ENCODE peak calls at places on chromosomes 5 and 9, in six cellular contexts. J is A172; F is CMK; O is neural crest cell; I is naive thymus-derived CD4-positive, alpha-beta T cell; B is stimulated activated CD4-positive, alpha-beta T cell treated with anti-CD3 and anti-CD28 coated beads, Interleukin-12 subunit alpha, Interleukin-12 subunit beta, amount 100 ng/mL, for 4 hours. L is an unnamed sample.

GRCh38 chr5:75042511-75042910 is 9.8 kb downstream of the GCNT4 start:
- DNase-seq in O (no peak), F (no peak), I (no peak), J (no peak), B (no peak), L (no peak)

GRCh38 chr5:179297486-179298180 is 47.6 kb downstream of the ADAMTS2 start:
- DNase-seq in F (no peak), B (no peak), J (no peak), O (no peak), I (no peak), L (no peak)

GRCh38 chr5:84239509-84239908 is 145.2 kb downstream of the EDIL3 start:
- DNase-seq in F (no peak), O (no peak), I (no peak), J (peak; percentile 31), B (no peak), L (no peak)

GRCh38 chr5:30401479-30402058 is 791.9 kb upstream of the CDH6 start:
- DNase-seq in I (no peak), F (no peak), B (no peak), O (peak; percentile 59), J (peak; percentile 28), L (peak; percentile 31)

GRCh38 chr5:14880688-14881087 is 9.1 kb upstream of the ANKH start:
- DNase-seq in F (no peak), B (no peak), I (no peak), J (no peak), O (no peak), L (no peak)

GRCh38 chr5:65440456-65440855 is 41.3 kb downstream of the ADAMTS6 start:
- DNase-seq in J (no peak), I (no peak), B (no peak), O (no peak), F (no peak), L (no peak)

GRCh38 chr5:21152611-21153010 is 1164.6 kb upstream of the CDH18 start:
- DNase-seq in I (no peak), B (no peak), J (peak; percentile 96), F (no peak), O (no peak), L (no peak)

GRCh38 chr5:158422653-158423505 is 563.9 kb upstream of the CLINT1 start:
- DNase-seq in I (no peak), F (no peak), B (no peak), O (no peak), J (no peak), L (no peak)

GRCh38 chr9:130896233-130897012 is at the start of gene QRFP:
- DNase-seq in F (no peak), O (no peak), B (no peak), I (no peak), J (no peak), L (no peak)

GRCh38 chr5:63398346-63398745 is 563.9 kb downstream of the HTR1A start:
- DNase-seq in F (no peak), I (no peak), J (no peak), O (no peak), B (no peak), L (no peak)

GRCh38 chr9:13898957-13899356 is 415.0 kb downstream of the NFIB start:
- DNase-seq in O (no peak), B (no peak), I (no peak), F (no peak), J (no peak), L (no peak)

GRCh38 chr5:89315194-89315593 is 432.2 kb upstream of the MEF2C start:
- DNase-seq in O (no peak), F (no peak), I (no peak), B (no peak), J (peak; percentile 11), L (peak; percentile 10)

GRCh38 chr9:124708633-124709032 is 62.5 kb downstream of the NR6A1 start:
- DNase-seq in I (no peak), O (no peak), J (peak; percentile 51), F (no peak), B (no peak), L (no peak)

L was measured in progenitor cell of endocrine pancreas.